ENCODE peak calls at places on chromosomes 5 and 9, in ten cellular contexts. C is ovary, W is bronchial epithelial cell, J is SK-N-SH, X is tibial nerve, B is fibroblast of lung, N is brain microvascular endothelial cell, Q is right lobe of liver, E is WERI-Rb-1, M is astrocyte. L is an unnamed sample.

GRCh38 chr5:134053314-134053839 is 48.6 kb upstream of the VDAC1 start:
- DNase-seq in C (no peak), M (no peak), X (no peak), J (no peak), B (no peak), E (no peak), W (no peak), Q (no peak), N (no peak), L (peak; percentile 1)

GRCh38 chr5:36655171-36655570 is 48.8 kb downstream of the SLC1A3 start:
- DNase-seq in B (no peak), W (no peak), M (no peak), X (no peak), Q (no peak), J (no peak), E (no peak), C (no peak), N (no peak), L (no peak)

GRCh38 chr5:135033026-135033861 is 784 bp downstream of the PITX1 start:
- DNase-seq in M (no peak), E (no peak), X (no peak), Q (peak; percentile 36), N (no peak), C (no peak), B (peak; percentile 19), J (peak; percentile 74), W (peak; percentile 36), L (peak; percentile 21)

GRCh38 chr9:131639771-131640437 is 94.6 kb downstream of the PRRT1B start:
- DNase-seq in M (no peak), J (no peak), X (no peak), N (no peak), Q (no peak), E (no peak), B (no peak), C (no peak), W (peak; percentile 59), L (no peak)

GRCh38 chr5:78361226-78361993 is 993 bp downstream of the SCAMP1 start:
- DNase-seq in X (no peak), N (peak; percentile 37), B (peak; percentile 75), J (peak; percentile 48), E (peak; percentile 60), Q (peak; percentile 24), C (peak; percentile 40), W (peak; percentile 69), M (peak; percentile 68), L (peak; percentile 79)

GRCh38 chr5:75933489-75933888 is 149.7 kb upstream of the SV2C start:
- DNase-seq in Q (no peak), J (no peak), B (no peak), M (no peak), C (no peak), W (no peak), E (no peak), N (no peak), X (no peak), L (no peak)

GRCh38 chr9:36169166-36169565 is at the start of gene CCIN:
- DNase-seq in X (no peak), W (no peak), M (no peak), B (no peak), C (no peak), Q (no peak), E (no peak), N (no peak), J (no peak), L (no peak)

GRCh38 chr5:177364159-177364962 is 6.6 kb downstream of the RGS14 start:
- DNase-seq in Q (no peak), N (no peak), E (no peak), X (no peak), M (no peak), B (no peak), W (peak; percentile 45), C (no peak), J (no peak), L (peak; percentile 43)

GRCh38 chr5:145585443-145586148 is 249.5 kb downstream of the PRELID2 start:
- DNase-seq in X (no peak), Q (no peak), B (no peak), J (no peak), M (no peak), W (no peak), N (no peak), E (no peak), C (no peak), L (no peak)

GRCh38 chr9:123282343-123283047 is 14.1 kb upstream of the STRBP start:
- DNase-seq in Q (no peak), B (peak; percentile 18), X (no peak), E (no peak), C (no peak), M (no peak), W (peak; percentile 44), J (no peak), N (no peak), L (peak; percentile 4)

GRCh38 chr5:43066231-43066798 is 26.2 kb upstream of the ANXA2R start:
- DNase-seq in J (peak; percentile 75), M (peak; percentile 50), X (no peak), E (peak; percentile 57), C (peak; percentile 78), B (peak; percentile 69), N (peak; percentile 47), W (peak; percentile 52), Q (peak; percentile 88), L (peak; percentile 69)

GRCh38 chr9:131656356-131657030 is 83.4 kb downstream of the RAPGEF1 start:
- DNase-seq in Q (peak; percentile 67), C (no peak), E (no peak), W (peak; percentile 96), B (no peak), J (no peak), X (peak; percentile 30), N (no peak), M (no peak), L (no peak)

GRCh38 chr5:39714036-39714698 is 289.4 kb upstream of the DAB2 start:
- DNase-seq in X (no peak), J (peak; percentile 8), C (no peak), B (peak; percentile 44), E (peak; percentile 42), M (peak; percentile 30), N (peak; percentile 72), Q (no peak), W (peak; percentile 79), L (peak; percentile 86)

GRCh38 chr9:34197756-34198711 is 19.2 kb downstream of the UBAP1 start:
- DNase-seq in J (no peak), B (no peak), Q (no peak), N (no peak), C (no peak), E (no peak), W (no peak), M (no peak), X (no peak), L (no peak)

DNA sequence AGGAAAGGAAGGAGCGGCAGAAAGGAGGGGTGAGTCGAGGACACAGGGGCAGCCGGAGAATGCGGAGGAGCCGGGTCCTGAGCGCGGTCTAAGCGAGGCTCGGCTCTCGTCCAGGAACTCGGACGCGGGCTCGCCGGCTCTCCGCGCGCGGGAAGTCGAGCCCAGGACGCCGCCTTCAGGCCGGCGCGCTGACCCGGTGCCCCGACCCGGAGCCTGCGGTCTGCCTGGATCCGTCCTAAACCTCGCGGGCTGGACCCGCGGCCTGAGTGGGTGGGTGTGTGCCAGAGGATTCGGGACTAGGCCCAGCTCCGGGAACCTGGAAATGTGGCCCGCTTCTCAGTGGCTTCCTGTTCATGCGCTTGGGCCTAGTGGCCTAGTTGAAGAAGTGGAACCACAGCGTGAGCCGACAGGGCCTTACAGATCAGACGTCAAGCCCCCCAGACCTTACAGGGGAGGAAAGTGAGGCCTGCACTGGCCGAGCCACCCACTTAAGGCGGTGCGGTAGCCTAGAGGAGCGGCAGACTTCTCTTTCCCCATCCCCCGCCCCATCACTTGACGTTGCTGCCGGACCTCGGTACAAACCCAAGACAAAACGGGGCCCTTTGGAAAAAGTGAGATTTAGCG is 1.2 kb downstream of the CDKN2B-AS1 start:
- DNase-seq in M (peak; percentile 50), W (no peak), Q (peak; percentile 74), B (peak; percentile 65), J (peak; percentile 68), E (peak; percentile 51), C (peak; percentile 49), X (no peak), N (no peak), L (peak; percentile 64)
- TF ChIP-seq CTCF in M (no peak), W (peak; percentile 59), Q (peak; percentile 24), B (peak; percentile 18), J (peak; percentile 28), E (peak; percentile 27), C (no peak), X (no peak), N (peak; percentile 41), L (peak; percentile 7)

GRCh38 chr5:137750436-137750835 is 3.7 kb downstream of the HNRNPA0 start:
- DNase-seq in X (no peak), J (no peak), C (no peak), M (no peak), W (no peak), B (no peak), N (no peak), Q (no peak), E (no peak), L (no peak)
- H3K4me3 ChIP-seq in X (no peak overlapping the region), J (no peak overlapping the region), C (no peak overlapping the region), M (peak overlapping the region; percentile 30), W (no peak overlapping the region), B (no peak overlapping the region), N (no peak overlapping the region), Q (no peak overlapping the region), E (no peak overlapping the region), L (no peak overlapping the region)

GRCh38 chr9:127537014-127537413 is 75.1 kb upstream of the STXBP1 start:
- DNase-seq in J (no peak), Q (no peak), E (peak; percentile 95), N (peak; percentile 55), X (no peak), W (peak; percentile 75), B (peak; percentile 58), C (no peak), M (no peak), L (peak; percentile 40)

GRCh38 chr9:127539259-127539981 is 72.7 kb upstream of the STXBP1 start:
- DNase-seq in M (no peak), B (peak; percentile 60), N (no peak), E (no peak), C (no peak), J (no peak), Q (no peak), W (no peak), X (no peak), L (no peak)

GRCh38 chr9:127538849-127539258 is 73.2 kb upstream of the STXBP1 start:
- DNase-seq in Q (no peak), E (no peak), N (no peak), B (peak; percentile 69), C (no peak), W (no peak), J (no peak), X (no peak), M (peak; percentile 60), L (peak; percentile 44)

GRCh38 chr9:127536499-127536898 is 75.6 kb upstream of the STXBP1 start:
- DNase-seq in N (no peak), X (no peak), M (no peak), Q (no peak), W (no peak), J (no peak), C (no peak), B (no peak), E (no peak), L (no peak)

GRCh38 chr9:127537792-127538191 is 74.3 kb upstream of the STXBP1 start:
- DNase-seq in X (no peak), B (no peak), Q (no peak), M (no peak), N (no peak), C (no peak), J (peak; percentile 59), E (peak; percentile 69), W (no peak), L (no peak)
- TF ChIP-seq CTCF in X (no peak), B (peak; percentile 39), Q (no peak), M (no peak), N (peak; percentile 56), C (no peak), J (peak; percentile 36), E (peak; percentile 76), W (peak; percentile 50), L (peak; percentile 31)

GRCh38 chr5:98314262-98314661 is 459.2 kb upstream of the RGMB start:
- DNase-seq in J (no peak), M (peak; percentile 91), N (no peak), E (no peak), X (no peak), B (peak; percentile 94), Q (no peak), C (no peak), W (peak; percentile 92), L (peak; percentile 66)
- H3K4me3 ChIP-seq in J (no peak overlapping the region), M (no peak overlapping the region), N (no peak overlapping the region), E (no peak overlapping the region), X (no peak overlapping the region), B (no peak overlapping the region), Q (no peak overlapping the region), C (no peak overlapping the region), W (no peak overlapping the region), L (no peak overlapping the region)